ENCODE peak calls at places on chromosomes 2 and 18, in nine cellular contexts. R is EH; B is activated naive CD8-positive, alpha-beta T cell treated with anti-CD3 and anti-CD28 coated beads, Interleukin-2, amount 50 U/mL, for 24 hours; O is GM13976; T is HFFc6; N is SW480; K is MV-4-11; X is dorsolateral prefrontal cortex; A is activated CD8-positive, alpha-beta T cell treated with anti-CD3 and anti-CD28 coated beads for 36 hours. V is an unnamed sample.

GRCh38 chr2:98704499-98705332 is 26.2 kb downstream of the MGAT4A start:
- DNase-seq in R (no peak), B (no peak), O (no peak), T (no peak), N (no peak), K (no peak), X (no peak), A (no peak), V (no peak)

GRCh38 chr18:69400253-69400975 is at the start of gene DOK6:
- DNase-seq in R (peak; percentile 50), B (no peak), O (peak; percentile 33), T (no peak), N (no peak), K (no peak), X (peak; percentile 77), A (peak; percentile 19), V (no peak)

GRCh38 chr2:64592994-64593655 is 60.6 kb downstream of the SERTAD2 start:
- DNase-seq in R (no peak), B (no peak), O (no peak), T (no peak), N (no peak), K (no peak), X (no peak), A (no peak), V (no peak)

GRCh38 chr18:21458322-21458721 is 142.2 kb downstream of the ESCO1 start:
- DNase-seq in R (peak; percentile 7), B (no peak), O (no peak), T (no peak), N (no peak), K (no peak), X (no peak), A (no peak), V (no peak)

GRCh38 chr18:42330296-42330695 is 375.3 kb downstream of the PIK3C3 start:
- DNase-seq in R (peak; percentile 1), B (no peak), O (no peak), T (no peak), N (no peak), K (no peak), X (no peak), A (no peak), V (no peak)

GRCh38 chr2:231922945-231923344 is 3.3 kb downstream of the NPPC start:
- DNase-seq in R (no peak), B (no peak), O (no peak), T (no peak), N (no peak), K (no peak), X (peak; percentile 16), A (no peak), V (no peak)

GRCh38 chr2:159921752-159922404 is 123.9 kb upstream of the CD302 start:
- DNase-seq in R (peak; percentile 54), B (peak; percentile 87), O (peak; percentile 80), T (no peak), N (peak; percentile 50), K (peak; percentile 42), X (peak; percentile 59), A (peak; percentile 91), V (peak; percentile 80)

GRCh38 chr18:34649072-34649471 is 61.0 kb upstream of the DTNA start:
- DNase-seq in R (peak; percentile 4), B (no peak), O (no peak), T (no peak), N (no peak), K (peak; percentile 53), X (no peak), A (no peak), V (no peak)

GRCh38 chr2:121489284-121489683 is 41.4 kb upstream of the RNU4ATAC start:
- DNase-seq in R (peak; percentile 18), B (no peak), O (peak; percentile 32), T (no peak), N (peak; percentile 13), K (no peak), X (no peak), A (no peak), V (no peak)

GRCh38 chr18:8783335-8783993 is 78.1 kb downstream of the MTCL1 start:
- DNase-seq in R (no peak), B (no peak), O (no peak), T (no peak), N (no peak), K (no peak), X (peak; percentile 65), A (no peak), V (no peak)

GRCh38 chr2:240896871-240897692 is 1.1 kb upstream of the MAB21L4 start:
- DNase-seq in R (no peak), B (no peak), O (no peak), T (no peak), N (peak; percentile 84), K (no peak), X (no peak), A (no peak), V (no peak)

GRCh38 chr18:37179384-37179783 is 350.5 kb downstream of the KIAA1328 start:
- DNase-seq in R (no peak), B (no peak), O (no peak), T (no peak), N (no peak), K (no peak), X (no peak), A (no peak), V (no peak)

GRCh38 chr18:79948719-79949411 is 2.6 kb downstream of the SLC66A2 start:
- DNase-seq in R (no peak), B (no peak), O (no peak), T (no peak), N (no peak), K (no peak), X (no peak), A (no peak), V (no peak)

GRCh38 chr2:224221455-224221913 is 180.4 kb downstream of the FAM124B start:
- DNase-seq in R (peak; percentile 97), B (no peak), O (no peak), T (peak; percentile 98), N (no peak), K (no peak), X (no peak), A (no peak), V (no peak)

GRCh38 chr18:50151876-50152275 is 43.1 kb downstream of the MYO5B start:
- DNase-seq in R (peak; percentile 6), B (no peak), O (no peak), T (no peak), N (no peak), K (peak; percentile 25), X (no peak), A (no peak), V (no peak)

GRCh38 chr2:83587309-83587708 is 871.8 kb downstream of the SUCLG1 start:
- DNase-seq in R (no peak), B (no peak), O (no peak), T (no peak), N (no peak), K (no peak), X (no peak), A (no peak), V (no peak)

GRCh38 chr2:55550368-55551102 is 31.0 kb downstream of the CFAP36 start:
- DNase-seq in R (peak; percentile 71), B (no peak), O (no peak), T (peak; percentile 69), N (peak; percentile 11), K (no peak), X (no peak), A (no peak), V (no peak)

GRCh38 chr2:134919360-134920210 is 963 bp downstream of the CCNT2 start:
- DNase-seq in R (peak; percentile 49), B (peak; percentile 48), O (peak; percentile 29), T (no peak), N (peak; percentile 62), K (peak; percentile 30), X (no peak), A (peak; percentile 73), V (no peak)

GRCh38 chr18:77052656-77053309 is 79.8 kb downstream of the MBP start:
- DNase-seq in R (no peak), B (no peak), O (no peak), T (no peak), N (no peak), K (peak; percentile 87), X (no peak), A (no peak), V (no peak)

GRCh38 chr2:237039301-237039906 is 46.3 kb upstream of the COPS8 start:
- DNase-seq in R (no peak), B (no peak), O (no peak), T (no peak), N (no peak), K (no peak), X (no peak), A (no peak), V (no peak)

GRCh38 chr2:61970807-61971556 is 65.5 kb downstream of the COMMD1 start:
- DNase-seq in R (no peak), B (no peak), O (no peak), T (no peak), N (no peak), K (no peak), X (no peak), A (no peak), V (no peak)

GRCh38 chr18:42157420-42157819 is 202.4 kb downstream of the PIK3C3 start:
- DNase-seq in R (no peak), B (no peak), O (no peak), T (no peak), N (no peak), K (no peak), X (no peak), A (no peak), V (no peak)

V was measured in nucleus accumbens.